ENCODE peak calls at places on chromosome 7, in seven cellular contexts. S is aorta; B is CD8-positive, alpha-beta memory T cell; V is left ventricle myocardium inferior; F is breast epithelium; R is esophagus squamous epithelium; L is colonic mucosa. M is an unnamed sample.

GRCh38 chr7:54145716-54146115 is 396.5 kb upstream of the VSTM2A start:
- DNase-seq in S (no peak), B (no peak), V (no peak), F (no peak), R (no peak), L (no peak), M (no peak)

GRCh38 chr7:5693529-5693928 is 87.9 kb downstream of the RNF216 start:
- DNase-seq in S (peak), B (no peak), V (no peak), F (no peak), R (no peak), L (no peak), M (no peak)

GRCh38 chr7:151790826-151791379 is 86.0 kb downstream of the PRKAG2 start:
- DNase-seq in S (peak), B (no peak), V (no peak), F (no peak), R (no peak), L (no peak), M (no peak)

GRCh38 chr7:936131-937054 is 18.1 kb downstream of the ADAP1 start:
- DNase-seq in S (peak), B (no peak), V (no peak), F (no peak), R (no peak), L (no peak), M (peak)

GRCh38 chr7:81162771-81163525 is 244.1 kb upstream of the SEMA3C start:
- DNase-seq in S (no peak), B (no peak), V (no peak), F (no peak), R (no peak), L (no peak), M (no peak)

GRCh38 chr7:53325061-53325460 is 289.6 kb downstream of the POM121L12 start:
- DNase-seq in S (no peak), B (no peak), V (no peak), F (no peak), R (no peak), L (no peak), M (no peak)

GRCh38 chr7:100728196-100728595 is 5.2 kb upstream of the ZAN start:
- DNase-seq in S (no peak), B (no peak), V (no peak), F (no peak), R (no peak), L (no peak), M (no peak)

GRCh38 chr7:36115448-36116321 is 37.4 kb upstream of the EEPD1 start:
- DNase-seq in S (peak), B (peak), V (peak), F (no peak), R (no peak), L (peak), M (peak)

GRCh38 chr7:4742051-4742573 is 33.3 kb upstream of the AP5Z1 start:
- DNase-seq in S (no peak), B (no peak), V (no peak), F (no peak), R (no peak), L (peak), M (no peak)

GRCh38 chr7:155484483-155485399 is 26.8 kb downstream of the EN2 start:
- DNase-seq in S (no peak), B (no peak), V (no peak), F (no peak), R (no peak), L (no peak), M (no peak)

GRCh38 chr7:40447345-40447744 is 312.5 kb downstream of the SUGCT start:
- DNase-seq in S (no peak), B (no peak), V (no peak), F (no peak), R (no peak), L (no peak), M (no peak)

GRCh38 chr7:18663321-18663720 is 167.8 kb downstream of the HDAC9 start:
- DNase-seq in S (no peak), B (no peak), V (peak), F (no peak), R (no peak), L (no peak), M (no peak)

GRCh38 chr7:157129200-157129599 is 9.5 kb upstream of the UBE3C start:
- DNase-seq in S (no peak), B (no peak), V (no peak), F (no peak), R (no peak), L (no peak), M (no peak)

GRCh38 chr7:65840446-65840845 is 32.4 kb upstream of the VKORC1L1 start:
- DNase-seq in S (no peak), B (no peak), V (no peak), F (no peak), R (no peak), L (peak), M (no peak)

GRCh38 chr7:113636727-113637421 is 281.9 kb downstream of the PPP1R3A start:
- DNase-seq in S (no peak), B (no peak), V (no peak), F (no peak), R (no peak), L (no peak), M (no peak)

GRCh38 chr7:108529341-108529740 is 3.4 kb upstream of the PNPLA8 start:
- DNase-seq in S (no peak), B (no peak), V (no peak), F (no peak), R (no peak), L (no peak), M (no peak)

GRCh38 chr7:106108988-106109387 is 3.1 kb downstream of the SYPL1 start:
- DNase-seq in S (no peak), B (no peak), V (no peak), F (no peak), R (no peak), L (no peak), M (no peak)

GRCh38 chr7:96179863-96180262 is 142.0 kb downstream of the SLC25A13 start:
- DNase-seq in S (no peak), B (no peak), V (no peak), F (no peak), R (no peak), L (no peak), M (no peak)

GRCh38 chr7:157738064-157738460 is 401.3 kb downstream of the DNAJB6 start:
- DNase-seq in S (no peak), B (no peak), V (no peak), F (no peak), R (no peak), L (no peak), M (no peak)

GRCh38 chr7:42351313-42351935 is 114.4 kb upstream of the GLI3 start:
- DNase-seq in S (no peak), B (no peak), V (no peak), F (no peak), R (no peak), L (no peak), M (no peak)

GRCh38 chr7:91929463-91929862 is 11.2 kb upstream of the AKAP9 start:
- DNase-seq in S (no peak), B (no peak), V (no peak), F (no peak), R (no peak), L (no peak), M (no peak)

GRCh38 chr7:43872401-43873165 is 3.3 kb upstream of the MRPS24 start:
- DNase-seq in S (peak), B (no peak), V (no peak), F (no peak), R (no peak), L (peak), M (no peak)

GRCh38 chr7:41779918-41780317 is 77.0 kb upstream of the INHBA start:
- DNase-seq in S (no peak), B (no peak), V (no peak), F (no peak), R (no peak), L (no peak), M (no peak)

GRCh38 chr7:36167403-36168050 is 14.5 kb downstream of the EEPD1 start:
- DNase-seq in S (no peak), B (no peak), V (no peak), F (no peak), R (no peak), L (no peak), M (no peak)

GRCh38 chr7:148575640-148576411 is 14.7 kb upstream of the C7orf33 start:
- DNase-seq in S (peak), B (peak), V (peak), F (peak), R (no peak), L (peak), M (peak)

GRCh38 chr7:45923290-45923689 is 2.2 kb upstream of the IGFBP3 start:
- DNase-seq in S (peak), B (peak), V (peak), F (peak), R (no peak), L (peak), M (peak)

GRCh38 chr7:107145072-107145838 is 23.5 kb upstream of the HBP1 start:
- DNase-seq in S (no peak), B (no peak), V (no peak), F (no peak), R (no peak), L (no peak), M (no peak)

GRCh38 chr7:7793249-7793648 is 74.8 kb upstream of the RPA3 start:
- DNase-seq in S (no peak), B (no peak), V (no peak), F (no peak), R (no peak), L (no peak), M (no peak)
- H3K27ac ChIP-seq in S (no peak), B (no peak), V (no peak), F (no peak), R (no peak), L (no peak), M (no peak)

DNA sequence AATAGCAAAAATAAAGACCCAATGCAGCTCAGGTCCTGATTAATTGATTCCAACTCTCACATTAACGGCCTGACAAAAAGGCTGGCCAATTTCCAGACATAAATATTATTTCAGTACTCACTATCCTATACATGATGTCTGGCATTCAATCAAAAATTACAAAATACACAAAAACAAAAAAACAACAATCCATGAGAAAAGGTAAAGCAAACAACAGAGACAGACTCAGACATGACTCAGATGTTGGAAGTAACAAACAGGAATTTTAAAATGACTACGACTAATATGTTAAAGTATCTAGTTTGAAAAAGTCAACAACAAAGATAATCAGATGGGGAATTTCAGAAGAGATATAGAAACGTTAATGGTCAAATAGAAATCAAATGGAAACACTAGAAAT is 152.8 kb downstream of the AMPH start:
- DNase-seq in S (no peak), B (no peak), V (no peak), F (no peak), R (no peak), L (no peak), M (no peak)
- H3K4me3 ChIP-seq in S (no peak), B (no peak), V (no peak), F (no peak), R (no peak), L (no peak), M (no peak)

GRCh38 chr7:28033386-28033785 is 147.2 kb downstream of the JAZF1 start:
- DNase-seq in S (no peak), B (no peak), V (no peak), F (no peak), R (no peak), L (no peak), M (no peak)
- H3K27ac ChIP-seq in S (no peak), B (no peak), V (no peak), F (no peak), R (no peak), L (no peak), M (no peak)

GRCh38 chr7:85204061-85204460 is 17.2 kb upstream of the SEMA3D start:
- DNase-seq in S (no peak), B (no peak), V (no peak), F (no peak), R (no peak), L (no peak), M (no peak)

GRCh38 chr7:85205754-85206153 is 18.9 kb upstream of the SEMA3D start:
- DNase-seq in S (no peak), B (no peak), V (no peak), F (no peak), R (no peak), L (no peak), M (no peak)

GRCh38 chr7:85204496-85204895 is 17.6 kb upstream of the SEMA3D start:
- DNase-seq in S (no peak), B (no peak), V (no peak), F (no peak), R (no peak), L (no peak), M (no peak)

GRCh38 chr7:85201209-85201608 is 14.4 kb upstream of the SEMA3D start:
- DNase-seq in S (no peak), B (no peak), V (no peak), F (no peak), R (no peak), L (no peak), M (no peak)
- H3K4me3 ChIP-seq in S (no peak), B (no peak), V (no peak), F (no peak), R (no peak), L (no peak), M (no peak)

GRCh38 chr7:26195867-26196266 is 4.7 kb downstream of the HNRNPA2B1 start:
- DNase-seq in S (no peak), B (no peak), V (no peak), F (no peak), R (no peak), L (no peak), M (no peak)
- H3K27ac ChIP-seq in S (no peak), B (no peak), V (no peak), F (peak), R (peak), L (no peak), M (no peak)

GRCh38 chr7:98681496-98681895 is 64.4 kb downstream of the NPTX2 start:
- DNase-seq in S (no peak), B (no peak), V (no peak), F (no peak), R (no peak), L (no peak), M (no peak)
- H3K4me3 ChIP-seq in S (no peak), B (no peak), V (no peak), F (no peak), R (no peak), L (no peak), M (no peak)